ENCODE peak calls at places on chromosomes 5 and 9, in five cellular contexts. N, R, D, K and V are unnamed samples.
A peak's percentile ranks its signal among the peaks of the same experiment; 100 is the strongest.

GRCh38 chr5:151251621-151252020 is 1.4 kb upstream of the GM2A start:
- DNase-seq in N (no peak), R (no peak), D (no peak), K (no peak), V (no peak)

GRCh38 chr9:91420471-91421021 is 3.1 kb downstream of the NFIL3 start:
- DNase-seq in N (no peak), R (peak; percentile 43), D (no peak), K (no peak), V (peak; percentile 53)

GRCh38 chr5:163433271-163433670 is 4.1 kb upstream of the CCNG1 start:
- DNase-seq in N (no peak), R (no peak), D (no peak), K (no peak), V (no peak)

GRCh38 chr9:116641292-116642059 is 45.6 kb upstream of the TRIM32 start:
- DNase-seq in N (no peak), R (no peak), D (no peak), K (no peak), V (peak; percentile 42)

GRCh38 chr5:35436441-35437057 is 181.1 kb upstream of the SPEF2 start:
- DNase-seq in N (peak; percentile 57), R (peak; percentile 22), D (peak; percentile 13), K (peak; percentile 9), V (peak; percentile 53)

GRCh38 chr5:2744485-2744884 is 7.0 kb downstream of the IRX2 start:
- DNase-seq in N (no peak), R (no peak), D (no peak), K (no peak), V (no peak)

GRCh38 chr5:115816226-115817042 is at the start of gene CDO1:
- DNase-seq in N (no peak), R (peak; percentile 59), D (no peak), K (no peak), V (peak; percentile 76)

GRCh38 chr9:5712651-5713360 is 83.9 kb downstream of the RIC1 start:
- DNase-seq in N (no peak), R (no peak), D (no peak), K (no peak), V (no peak)

GRCh38 chr9:95970356-95970755 is 94.9 kb downstream of the ERCC6L2 start:
- DNase-seq in N (no peak), R (no peak), D (no peak), K (no peak), V (peak; percentile 39)

GRCh38 chr9:134189167-134189474 is 24.8 kb upstream of the RNU6ATAC start:
- DNase-seq in N (no peak), R (no peak), D (no peak), K (no peak), V (peak; percentile 36)

GRCh38 chr5:170761708-170762066 is 21.8 kb upstream of the GABRP start:
- DNase-seq in N (no peak), R (no peak), D (no peak), K (no peak), V (no peak)

GRCh38 chr9:37602817-37603216 is 10.4 kb upstream of the TOMM5 start:
- DNase-seq in N (peak; percentile 81), R (no peak), D (no peak), K (no peak), V (no peak)

GRCh38 chr5:120614512-120614911 is 150.4 kb downstream of the PRR16 start:
- DNase-seq in N (no peak), R (peak; percentile 70), D (no peak), K (no peak), V (peak; percentile 89)

GRCh38 chr9:27634879-27635278 is 61.6 kb upstream of the C9orf72 start:
- DNase-seq in N (no peak), R (no peak), D (no peak), K (no peak), V (no peak)

GRCh38 chr9:114742947-114743346 is 61.0 kb upstream of the TEX48 start:
- DNase-seq in N (peak; percentile 61), R (no peak), D (no peak), K (no peak), V (no peak)

GRCh38 chr9:14198544-14199510 is 115.1 kb downstream of the NFIB start:
- DNase-seq in N (no peak), R (no peak), D (no peak), K (no peak), V (no peak)

GRCh38 chr5:148193202-148193601 is 9.6 kb upstream of the SPINK6 start:
- DNase-seq in N (no peak), R (no peak), D (no peak), K (no peak), V (no peak)

GRCh38 chr5:138035605-138036537 is 3.0 kb upstream of the FAM13B start:
- DNase-seq in N (peak; percentile 80), R (peak; percentile 87), D (peak; percentile 90), K (peak; percentile 72), V (peak; percentile 96)

GRCh38 chr5:116272281-116272941 is 187.6 kb downstream of the COMMD10 start:
- DNase-seq in N (no peak), R (peak; percentile 52), D (no peak), K (no peak), V (peak; percentile 16)

GRCh38 chr5:67404261-67405100 is 207.9 kb upstream of the CD180 start:
- DNase-seq in N (peak; percentile 57), R (peak; percentile 77), D (no peak), K (no peak), V (peak; percentile 36)

GRCh38 chr5:132209901-132210545 is 17.6 kb downstream of the P4HA2 start:
- DNase-seq in N (no peak), R (no peak), D (no peak), K (no peak), V (no peak)

GRCh38 chr5:132213666-132214065 is 14.0 kb downstream of the P4HA2 start:
- DNase-seq in N (no peak), R (no peak), D (no peak), K (no peak), V (no peak)

GRCh38 chr5:132210944-132211343 is 16.7 kb downstream of the P4HA2 start:
- DNase-seq in N (no peak), R (no peak), D (no peak), K (no peak), V (no peak)

GRCh38 chr5:132209131-132209530 is 18.5 kb downstream of the P4HA2 start:
- DNase-seq in N (no peak), R (peak; percentile 78), D (no peak), K (no peak), V (no peak)

GRCh38 chr5:132211787-132212186 is 15.9 kb downstream of the P4HA2 start:
- DNase-seq in N (no peak), R (no peak), D (no peak), K (no peak), V (no peak)
- H3K4me1 ChIP-seq in N (peaks cover 10% of the 10 kb centered on the region), R (peaks cover 16% of the 10 kb centered on the region), D (no peaks in the 10 kb centered on the region), K (no peaks in the 10 kb centered on the region), V (peaks cover 12% of the 10 kb centered on the region)

GRCh38 chr5:124726631-124727362 is 19.6 kb downstream of the ZNF608 start:
- DNase-seq in N (no peak), R (no peak), D (no peak), K (no peak), V (no peak)

GRCh38 chr5:124725622-124726258 is 20.7 kb downstream of the ZNF608 start:
- DNase-seq in N (no peak), R (no peak), D (no peak), K (no peak), V (no peak)

GRCh38 chr5:124724357-124725039 is 21.9 kb downstream of the ZNF608 start:
- DNase-seq in N (no peak), R (no peak), D (no peak), K (no peak), V (no peak)

GRCh38 chr5:124728331-124729307 is 17.8 kb downstream of the ZNF608 start:
- DNase-seq in N (no peak), R (no peak), D (no peak), K (no peak), V (no peak)

GRCh38 chr5:124725040-124725434 is 21.4 kb downstream of the ZNF608 start:
- DNase-seq in N (no peak), R (no peak), D (no peak), K (no peak), V (no peak)
- H3K9ac ChIP-seq in N (no peak overlapping the region), R (no peak overlapping the region), D (no peak overlapping the region), K (no peak overlapping the region), V (no peak overlapping the region)

GRCh38 chr5:107661650-107662044 is 9.1 kb downstream of the EFNA5 start:
- DNase-seq in N (no peak), R (no peak), D (no peak), K (no peak), V (no peak)
- H3K4me3 ChIP-seq in N (no peak overlapping the region), R (no peak overlapping the region), D (no peak overlapping the region), K (no peak overlapping the region), V (no peak overlapping the region)

GRCh38 chr5:113204525-113205161 is 228.0 kb downstream of the DCP2 start:
- DNase-seq in N (peak; percentile 46), R (peak; percentile 64), D (no peak), K (no peak), V (peak; percentile 70)
- H3K4me1 ChIP-seq in N (no peaks in the 10 kb centered on the region), R (peaks cover 18% of the 10 kb centered on the region), D (peaks cover 33% of the 10 kb centered on the region), K (peaks cover 3% of the 10 kb centered on the region), V (peaks cover 35% of the 10 kb centered on the region)

GRCh38 chr9:125176632-125177031 is 13.0 kb downstream of the PPP6C start:
- DNase-seq in N (no peak), R (no peak), D (no peak), K (no peak), V (peak; percentile 16)

GRCh38 chr9:125183561-125183960 is 6.0 kb downstream of the PPP6C start:
- DNase-seq in N (no peak), R (no peak), D (no peak), K (no peak), V (no peak)

GRCh38 chr9:125177888-125178287 is 11.7 kb downstream of the PPP6C start:
- DNase-seq in N (no peak), R (no peak), D (no peak), K (no peak), V (no peak)

GRCh38 chr9:125183054-125183453 is 6.5 kb downstream of the PPP6C start:
- DNase-seq in N (no peak), R (peak; percentile 34), D (no peak), K (no peak), V (no peak)

DNA sequence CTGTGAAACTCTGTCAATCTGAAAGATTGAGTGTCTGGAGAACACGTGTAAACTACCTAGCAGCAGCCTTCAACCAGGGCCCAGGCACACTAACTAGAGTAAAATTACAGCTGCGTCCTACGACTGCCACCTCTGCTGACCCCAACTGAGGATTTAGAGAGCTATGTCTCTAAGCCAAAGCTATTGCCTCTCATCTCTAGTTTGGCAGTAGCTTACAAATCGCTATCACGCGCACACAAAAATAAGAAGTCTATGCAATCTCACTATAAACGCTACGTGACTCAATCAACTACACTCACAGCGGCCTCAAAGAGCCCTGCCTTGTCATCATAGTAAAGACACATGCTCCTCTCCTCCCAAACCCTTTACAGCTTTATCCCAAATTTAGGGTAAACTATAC is 8.7 kb downstream of the PPP6C start:
- DNase-seq in N (no peak), R (no peak), D (no peak), K (no peak), V (no peak)
- H3K9ac ChIP-seq in N (no peak overlapping the region), R (no peak overlapping the region), D (no peak overlapping the region), K (no peak overlapping the region), V (no peak overlapping the region)